ENCODE peak calls at places on chromosome 12, in six cellular contexts. I is dorsolateral prefrontal cortex, Q is fibroblast of lung, X is pancreas, Z is GM23338, G is RWPE1. T is an unnamed sample.

GRCh38 chr12:76880156-76881023 is 1.6 kb upstream of the CSRP2 start:
- DNase-seq in I (no peak), Q (peak), X (no peak), Z (no peak), G (no peak), T (no peak)

GRCh38 chr12:60106207-60106606 is 510.4 kb downstream of the SLC16A7 start:
- DNase-seq in I (no peak), Q (peak), X (no peak), Z (no peak), G (peak), T (no peak)

GRCh38 chr12:86138770-86139169 is 117.4 kb downstream of the MGAT4C start:
- DNase-seq in I (no peak), Q (no peak), X (no peak), Z (no peak), G (no peak), T (no peak)

GRCh38 chr12:26318661-26319068 is 123.3 kb downstream of the SSPN start:
- DNase-seq in I (no peak), Q (peak), X (no peak), Z (no peak), G (peak), T (peak)

GRCh38 chr12:39490500-39491276 is 47.8 kb upstream of the KIF21A start:
- DNase-seq in I (no peak), Q (peak), X (no peak), Z (no peak), G (peak), T (no peak)

GRCh38 chr12:41917827-41918445 is 226.7 kb downstream of the GXYLT1 start:
- DNase-seq in I (no peak), Q (peak), X (no peak), Z (peak), G (no peak), T (no peak)

GRCh38 chr12:31234955-31235867 is 90.7 kb downstream of the SINHCAF start:
- DNase-seq in I (no peak), Q (peak), X (peak), Z (peak), G (peak), T (no peak)

GRCh38 chr12:89243786-89244185 is 108.5 kb downstream of the DUSP6 start:
- DNase-seq in I (no peak), Q (no peak), X (no peak), Z (no peak), G (no peak), T (no peak)

GRCh38 chr12:21759737-21760136 is 14.8 kb downstream of the KCNJ8 start:
- DNase-seq in I (no peak), Q (no peak), X (no peak), Z (no peak), G (no peak), T (no peak)

GRCh38 chr12:55829967-55830600 is 697 bp upstream of the DNAJC14 start:
- DNase-seq in I (peak), Q (peak), X (peak), Z (peak), G (peak), T (no peak)

GRCh38 chr12:93022603-93023340 is 93.7 kb upstream of the EEA1 start:
- DNase-seq in I (no peak), Q (peak), X (no peak), Z (no peak), G (no peak), T (no peak)

GRCh38 chr12:575129-575502 is 88.1 kb downstream of the NINJ2 start:
- DNase-seq in I (no peak), Q (no peak), X (no peak), Z (no peak), G (peak), T (no peak)

GRCh38 chr12:25785164-25785563 is 173.3 kb upstream of the RASSF8 start:
- DNase-seq in I (no peak), Q (no peak), X (no peak), Z (no peak), G (no peak), T (no peak)

GRCh38 chr12:50052964-50053363 is 4.4 kb upstream of the ASIC1 start:
- DNase-seq in I (no peak), Q (no peak), X (no peak), Z (no peak), G (no peak), T (peak)

GRCh38 chr12:120761581-120761980 is 36.0 kb downstream of the ACADS start:
- DNase-seq in I (no peak), Q (peak), X (no peak), Z (no peak), G (peak), T (no peak)

GRCh38 chr12:92899388-92900001 is 29.6 kb downstream of the EEA1 start:
- DNase-seq in I (no peak), Q (peak), X (peak), Z (peak), G (peak), T (peak)

GRCh38 chr12:49868952-49869815 is 26.3 kb upstream of the BCDIN3D start:
- DNase-seq in I (peak), Q (peak), X (peak), Z (no peak), G (no peak), T (no peak)

GRCh38 chr12:33825986-33826602 is 196.2 kb upstream of the ALG10 start:
- DNase-seq in I (no peak), Q (no peak), X (no peak), Z (no peak), G (no peak), T (no peak)

GRCh38 chr12:1716215-1716862 is 25.5 kb downstream of the ADIPOR2 start:
- DNase-seq in I (no peak), Q (peak), X (no peak), Z (no peak), G (no peak), T (no peak)

GRCh38 chr12:89993632-89994031 is 285.0 kb upstream of the ATP2B1 start:
- DNase-seq in I (no peak), Q (no peak), X (no peak), Z (no peak), G (no peak), T (no peak)

GRCh38 chr12:106288510-106289195 is 13.9 kb upstream of the TCP11L2 start:
- DNase-seq in I (no peak), Q (peak), X (no peak), Z (no peak), G (peak), T (no peak)

GRCh38 chr12:92695577-92695976 is 7.2 kb upstream of the PLEKHG7 start:
- DNase-seq in I (no peak), Q (no peak), X (no peak), Z (no peak), G (no peak), T (no peak)

GRCh38 chr12:6097384-6097783 is 27.1 kb downstream of the VWF start:
- DNase-seq in I (no peak), Q (peak), X (no peak), Z (no peak), G (peak), T (no peak)

GRCh38 chr12:67430708-67431335 is 161.7 kb downstream of the CAND1 start:
- DNase-seq in I (no peak), Q (no peak), X (peak), Z (peak), G (no peak), T (no peak)

GRCh38 chr12:6745751-6746525 is 7.0 kb downstream of the MLF2 start:
- DNase-seq in I (no peak), Q (no peak), X (no peak), Z (no peak), G (peak), T (no peak)

GRCh38 chr12:43692064-43692463 is 66.5 kb downstream of the PUS7L start:
- DNase-seq in I (no peak), Q (peak), X (no peak), Z (no peak), G (peak), T (no peak)

GRCh38 chr12:127819066-127819465 is 447.9 kb upstream of the TMEM132C start:
- DNase-seq in I (no peak), Q (peak), X (no peak), Z (no peak), G (no peak), T (no peak)

GRCh38 chr12:85633491-85633890 is 202.7 kb downstream of the RASSF9 start:
- DNase-seq in I (no peak), Q (peak), X (no peak), Z (no peak), G (no peak), T (no peak)

GRCh38 chr12:17276196-17276595 is 670.2 kb upstream of the LMO3 start:
- DNase-seq in I (no peak), Q (no peak), X (no peak), Z (no peak), G (no peak), T (no peak)

GRCh38 chr12:109764123-109764522 is 50.5 kb downstream of the FAM222A start:
- DNase-seq in I (peak), Q (no peak), X (peak), Z (peak), G (no peak), T (no peak)

GRCh38 chr12:58917699-58918334 is 2.5 kb downstream of the LRIG3 start:
- DNase-seq in I (no peak), Q (peak), X (no peak), Z (no peak), G (no peak), T (no peak)

GRCh38 chr12:4099276-4099675 is 174.3 kb upstream of the CCND2 start:
- DNase-seq in I (no peak), Q (no peak), X (no peak), Z (peak), G (no peak), T (no peak)

GRCh38 chr12:57716305-57716704 is 22.2 kb downstream of the AGAP2 start:
- DNase-seq in I (no peak), Q (no peak), X (no peak), Z (no peak), G (no peak), T (no peak)

DNA sequence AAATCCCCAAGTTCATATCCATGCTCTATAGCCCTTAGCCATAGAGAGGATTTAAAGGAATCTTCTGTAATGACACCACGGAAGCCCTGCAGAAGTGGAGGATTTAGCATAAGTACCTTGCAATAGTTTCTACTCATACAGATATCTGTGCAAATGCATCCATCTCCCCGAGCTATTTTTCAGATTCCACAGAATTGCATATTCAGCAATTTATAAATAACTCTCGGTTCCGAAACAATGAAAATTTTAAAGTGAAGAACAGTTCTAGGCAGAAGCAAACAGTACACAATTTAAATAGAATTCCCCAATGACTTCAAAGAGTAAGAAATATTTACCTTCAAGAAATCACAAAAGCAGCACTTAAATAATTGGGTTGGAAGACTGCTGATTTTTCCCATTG is 379 bp downstream of the IGF1 start:
- DNase-seq in I (no peak), Q (no peak), X (no peak), Z (no peak), G (no peak), T (no peak)
- H3K27ac ChIP-seq in I (peak), Q (no peak), X (no peak), Z (no peak), G (no peak), T (no peak)

GRCh38 chr12:116403546-116403945 is 126.1 kb upstream of the MED13L start:
- DNase-seq in I (no peak), Q (no peak), X (no peak), Z (no peak), G (no peak), T (no peak)
- H3K27ac ChIP-seq in I (no peak), Q (no peak), X (no peak), Z (no peak), G (no peak), T (no peak)

DNA sequence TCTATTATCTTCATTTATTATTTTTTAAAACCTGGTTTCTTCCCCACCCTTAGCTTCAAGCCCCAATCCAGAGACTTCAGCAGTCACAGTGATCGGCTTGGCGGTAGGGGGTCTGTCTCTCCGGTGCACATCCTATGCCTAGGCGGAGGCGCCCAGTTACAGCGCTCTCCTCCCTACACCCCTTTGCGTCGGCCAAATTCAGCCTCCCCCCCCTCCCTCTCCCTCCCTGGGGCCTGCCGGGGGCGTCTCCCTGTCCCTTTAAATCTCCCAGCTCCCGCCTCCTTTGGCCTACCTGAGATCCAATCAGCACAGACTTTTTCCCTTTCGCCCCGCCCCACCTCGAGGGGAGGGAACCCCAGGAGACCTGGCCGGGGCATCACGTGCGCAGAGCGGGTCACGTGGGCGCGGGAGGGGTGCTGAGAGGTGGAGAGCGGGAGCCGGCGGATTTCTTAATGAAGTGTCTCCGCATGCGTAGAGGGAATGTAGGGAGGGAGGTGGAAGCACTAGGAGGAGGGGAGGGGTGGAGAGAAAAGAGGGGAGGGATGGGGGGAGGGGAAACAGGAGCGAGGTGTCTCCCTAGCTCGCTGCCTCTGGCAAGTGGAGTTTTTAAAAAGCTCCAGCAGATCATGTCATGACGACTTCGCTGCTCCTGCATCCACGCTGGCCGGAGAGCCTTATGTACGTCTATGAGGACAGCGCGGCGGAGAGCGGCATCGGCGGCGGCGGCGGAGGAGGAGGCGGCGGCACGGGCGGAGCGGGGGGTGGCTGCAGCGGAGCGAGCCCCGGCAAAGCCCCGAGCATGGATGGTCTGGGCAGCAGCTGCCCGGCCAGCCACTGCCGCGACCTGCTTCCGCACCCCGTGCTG is at the start of gene HOXC13:
- DNase-seq in I (no peak), Q (no peak), X (peak), Z (peak), G (peak), T (peak)
- H3K27ac ChIP-seq in I (no peak), Q (no peak), X (no peak), Z (no peak), G (peak), T (peak)

GRCh38 chr12:12433203-12433731 is 76.4 kb downstream of the BORCS5 start:
- DNase-seq in I (no peak), Q (no peak), X (no peak), Z (no peak), G (no peak), T (no peak)

GRCh38 chr12:12436831-12437345 is 80.0 kb downstream of the BORCS5 start:
- DNase-seq in I (no peak), Q (peak), X (no peak), Z (no peak), G (no peak), T (no peak)

GRCh38 chr12:12428047-12428446 is 71.2 kb downstream of the BORCS5 start:
- DNase-seq in I (no peak), Q (no peak), X (no peak), Z (no peak), G (no peak), T (no peak)

GRCh38 chr12:12428961-12429657 is 72.2 kb downstream of the BORCS5 start:
- DNase-seq in I (no peak), Q (peak), X (no peak), Z (no peak), G (peak), T (peak)

GRCh38 chr12:12432373-12432772 is 75.5 kb downstream of the BORCS5 start:
- DNase-seq in I (no peak), Q (peak), X (peak), Z (no peak), G (no peak), T (no peak)
- H3K27ac ChIP-seq in I (no peak), Q (peak), X (no peak), Z (no peak), G (no peak), T (peak)

DNA sequence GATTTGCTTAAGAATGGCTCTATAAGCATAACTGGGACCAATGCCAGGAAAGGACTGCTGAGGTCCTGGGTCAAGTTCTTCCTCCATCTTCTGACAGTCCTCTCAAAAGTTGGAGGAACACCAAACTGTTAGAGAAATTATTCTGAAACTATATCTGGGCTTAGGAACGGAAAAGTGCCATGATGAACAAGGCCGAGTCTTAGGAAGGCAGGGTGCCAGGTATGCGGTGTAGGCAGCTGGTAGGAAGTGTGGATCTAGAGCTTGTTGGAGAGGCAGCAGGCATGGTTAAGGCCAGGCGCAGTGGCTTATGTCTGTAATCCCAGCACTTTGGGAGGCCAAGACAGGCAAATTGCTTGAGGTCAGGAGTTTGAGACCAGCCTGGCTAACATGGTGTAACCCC is 7.7 kb downstream of the GNPTAB start:
- DNase-seq in I (peak), Q (no peak), X (no peak), Z (no peak), G (no peak), T (no peak)
- H3K27ac ChIP-seq in I (no peak), Q (no peak), X (no peak), Z (peak), G (no peak), T (no peak)

DNA sequence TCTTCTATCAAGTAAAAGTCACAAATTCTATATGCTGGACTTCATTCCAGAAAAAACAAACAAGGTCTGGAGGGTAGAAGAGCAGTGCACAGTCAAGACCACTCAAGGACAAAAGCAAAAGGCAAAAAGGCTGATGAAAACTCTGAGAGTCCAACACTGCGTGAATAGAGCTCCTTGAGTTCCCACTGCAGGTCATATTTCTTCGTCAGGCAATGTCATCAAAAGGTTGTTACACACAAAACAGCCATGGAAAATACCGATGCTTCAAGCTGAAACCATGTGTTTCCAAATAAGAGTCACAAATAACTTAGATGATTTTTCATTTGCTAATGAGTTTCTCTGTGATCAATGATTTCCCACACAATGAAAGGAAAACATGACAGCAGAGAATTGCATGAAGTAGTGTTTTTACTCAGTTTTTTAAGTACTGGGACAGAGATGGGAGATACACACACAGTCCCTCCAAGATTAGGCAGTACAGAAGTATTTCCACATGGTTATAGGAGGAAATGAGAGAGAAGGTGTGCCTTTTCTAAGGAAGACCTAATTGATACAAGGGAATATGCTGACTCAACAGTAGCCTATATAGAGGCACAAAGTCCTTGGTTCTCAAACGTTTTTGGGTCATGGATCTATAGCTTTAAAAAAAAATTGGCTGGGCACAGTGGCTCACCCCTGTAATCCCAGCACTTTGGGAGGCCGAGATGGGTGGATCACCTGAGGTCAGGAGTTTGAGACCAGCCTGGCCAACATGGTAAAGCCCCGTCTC is 177.6 kb downstream of the MED13L start:
- DNase-seq in I (no peak), Q (peak), X (no peak), Z (no peak), G (no peak), T (no peak)
- H3K27ac ChIP-seq in I (no peak), Q (no peak), X (no peak), Z (no peak), G (no peak), T (no peak)

GRCh38 chr12:47775100-47775911 is 2.3 kb downstream of the SLC48A1 start:
- DNase-seq in I (no peak), Q (peak), X (no peak), Z (no peak), G (no peak), T (no peak)
- H3K27ac ChIP-seq in I (peak), Q (no peak), X (no peak), Z (no peak), G (peak), T (no peak)

DNA sequence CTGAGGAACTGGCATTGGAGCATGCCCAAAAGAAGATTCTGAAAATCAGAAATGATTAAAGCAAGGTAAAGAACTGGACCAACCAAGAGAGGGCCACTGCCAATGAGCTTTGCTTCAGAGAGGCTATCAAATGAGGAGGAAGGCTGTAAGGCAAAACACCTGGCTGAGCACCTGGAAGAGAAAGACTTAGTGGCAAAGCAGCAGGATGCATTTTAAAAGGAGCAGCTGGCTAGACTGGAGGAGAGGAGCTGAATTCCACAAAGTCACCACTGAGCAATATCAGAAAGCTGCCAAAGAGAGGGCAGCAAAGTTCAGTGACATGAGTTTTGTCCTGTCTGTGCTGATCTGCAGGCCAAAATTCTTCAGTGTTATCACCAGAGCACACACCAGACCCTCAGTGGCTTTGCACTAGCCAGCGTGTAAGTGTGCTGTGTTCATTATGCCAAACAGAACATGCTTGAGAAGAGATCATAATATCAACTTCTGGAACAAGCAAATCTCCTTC is 338.7 kb downstream of the TRHDE start:
- DNase-seq in I (no peak), Q (no peak), X (no peak), Z (peak), G (no peak), T (no peak)
- H3K27ac ChIP-seq in I (no peak), Q (no peak), X (no peak), Z (peak), G (no peak), T (no peak)

GRCh38 chr12:27524489-27524835 is 456 bp downstream of the PPFIBP1 start:
- DNase-seq in I (no peak), Q (no peak), X (no peak), Z (no peak), G (no peak), T (no peak)

GRCh38 chr12:27523642-27524488 is at the start of gene PPFIBP1:
- DNase-seq in I (peak), Q (peak), X (peak), Z (peak), G (peak), T (peak)

GRCh38 chr12:27523305-27523641 is 733 bp upstream of the PPFIBP1 start:
- DNase-seq in I (no peak), Q (no peak), X (no peak), Z (no peak), G (no peak), T (no peak)

GRCh38 chr12:27525373-27525772 is 1.4 kb downstream of the PPFIBP1 start:
- DNase-seq in I (no peak), Q (peak), X (no peak), Z (peak), G (peak), T (no peak)

GRCh38 chr12:27524839-27525238 is 833 bp downstream of the PPFIBP1 start:
- DNase-seq in I (no peak), Q (no peak), X (no peak), Z (peak), G (peak), T (no peak)
- H3K27ac ChIP-seq in I (peak), Q (peak), X (peak), Z (no peak), G (peak), T (peak)

T was measured in RWPE2.